ENCODE peak calls at places on chromosome 6, in five cellular contexts. P, D, H, Z and C are unnamed samples.

GRCh38 chr6:33672808-33673207 is 38.7 kb downstream of the UQCC2 start:
- DNase-seq in P (peak; percentile 22), D (peak; percentile 77), H (peak; percentile 90), Z (no peak), C (peak; percentile 88)

GRCh38 chr6:47822856-47823554 is 41.2 kb downstream of the OPN5 start:
- DNase-seq in P (no peak), D (no peak), H (no peak), Z (no peak), C (no peak)

GRCh38 chr6:46410330-46410953 is 80.8 kb downstream of the RCAN2 start:
- DNase-seq in P (peak; percentile 49), D (no peak), H (peak; percentile 30), Z (no peak), C (no peak)

GRCh38 chr6:167973092-167973880 is 24.2 kb upstream of the KIF25 start:
- DNase-seq in P (no peak), D (no peak), H (no peak), Z (no peak), C (no peak)

GRCh38 chr6:144797881-144798589 is 512.9 kb downstream of the UTRN start:
- DNase-seq in P (peak; percentile 34), D (no peak), H (no peak), Z (no peak), C (no peak)

GRCh38 chr6:85867595-85867994 is 224.9 kb upstream of the SYNCRIP start:
- DNase-seq in P (no peak), D (no peak), H (no peak), Z (no peak), C (no peak)

GRCh38 chr6:2751871-2752270 is 1.1 kb upstream of the MYLK4 start:
- DNase-seq in P (no peak), D (no peak), H (no peak), Z (no peak), C (no peak)

GRCh38 chr6:122098091-122098769 is 301.2 kb upstream of the HSF2 start:
- DNase-seq in P (no peak), D (no peak), H (no peak), Z (no peak), C (no peak)

GRCh38 chr6:136440187-136440582 is 110.0 kb downstream of the MAP7 start:
- DNase-seq in P (no peak), D (no peak), H (no peak), Z (no peak), C (no peak)

GRCh38 chr6:87174078-87174579 is 18.8 kb downstream of the ZNF292 start:
- DNase-seq in P (no peak), D (no peak), H (no peak), Z (no peak), C (no peak)

GRCh38 chr6:25229671-25230321 is 49.4 kb upstream of the CARMIL1 start:
- DNase-seq in P (no peak), D (no peak), H (no peak), Z (no peak), C (no peak)

GRCh38 chr6:167925011-167925410 is 72.5 kb upstream of the KIF25 start:
- DNase-seq in P (no peak), D (no peak), H (no peak), Z (no peak), C (no peak)

GRCh38 chr6:66735106-66735890 is 1028.3 kb upstream of the EYS start:
- DNase-seq in P (peak; percentile 62), D (no peak), H (no peak), Z (no peak), C (no peak)

GRCh38 chr6:29813809-29814208 is 13.8 kb upstream of the HLA-G start:
- DNase-seq in P (no peak), D (no peak), H (no peak), Z (no peak), C (no peak)

GRCh38 chr6:112906737-112907136 is 559.6 kb downstream of the RFPL4B start:
- DNase-seq in P (no peak), D (no peak), H (no peak), Z (no peak), C (peak; percentile 50)

GRCh38 chr6:129590408-129591022 is 119.5 kb downstream of the ARHGAP18 start:
- DNase-seq in P (no peak), D (no peak), H (no peak), Z (no peak), C (no peak)

GRCh38 chr6:73797861-73798260 is 101.9 kb downstream of the CD109 start:
- DNase-seq in P (no peak), D (no peak), H (no peak), Z (no peak), C (no peak)

GRCh38 chr6:104326173-104327001 is 533.3 kb downstream of the HACE1 start:
- DNase-seq in P (peak; percentile 65), D (no peak), H (no peak), Z (peak; percentile 69), C (no peak)

GRCh38 chr6:82196159-82196558 is 51.4 kb downstream of the IBTK start:
- DNase-seq in P (no peak), D (no peak), H (no peak), Z (no peak), C (no peak)

GRCh38 chr6:152954443-152954842 is 28.4 kb downstream of the FBXO5 start:
- DNase-seq in P (no peak), D (no peak), H (no peak), Z (no peak), C (no peak)

GRCh38 chr6:38443750-38444149 is 196.0 kb downstream of the BTBD9 start:
- DNase-seq in P (no peak), D (no peak), H (no peak), Z (no peak), C (no peak)

GRCh38 chr6:83417880-83418663 is 12.8 kb downstream of the ME1 start:
- DNase-seq in P (peak; percentile 77), D (no peak), H (no peak), Z (no peak), C (no peak)

GRCh38 chr6:110518281-110518623 is 41.8 kb upstream of the SLC22A16 start:
- DNase-seq in P (peak; percentile 48), D (no peak), H (no peak), Z (no peak), C (no peak)

GRCh38 chr6:5547571-5547970 is 286.3 kb downstream of the FARS2 start:
- DNase-seq in P (no peak), D (no peak), H (no peak), Z (no peak), C (no peak)

GRCh38 chr6:166005401-166005845 is 162.2 kb downstream of the TBXT start:
- DNase-seq in P (no peak), D (peak; percentile 83), H (peak; percentile 74), Z (no peak), C (peak; percentile 72)

GRCh38 chr6:12354499-12354898 is 64.3 kb downstream of the EDN1 start:
- DNase-seq in P (no peak), D (no peak), H (no peak), Z (no peak), C (no peak)

DNA sequence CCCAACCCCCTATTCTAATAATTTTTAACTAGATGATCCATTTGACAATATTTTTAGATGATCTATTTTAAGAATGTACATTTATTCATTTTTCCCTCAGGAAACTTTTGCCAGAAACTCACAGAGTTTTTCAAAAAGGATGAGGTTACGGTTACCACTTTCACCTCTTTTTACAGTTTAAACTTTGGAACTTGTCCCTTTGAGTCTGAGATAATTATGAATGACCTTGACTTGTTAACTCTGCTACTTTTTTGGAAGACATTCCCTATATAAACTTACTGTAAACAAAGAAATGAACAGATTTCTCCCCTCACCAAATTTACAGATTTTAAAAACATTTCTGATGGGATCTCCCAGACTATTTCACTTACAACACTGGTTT is 18.4 kb upstream of the BLOC1S5 start:
- DNase-seq in P (no peak), D (no peak), H (no peak), Z (no peak), C (no peak)
- H3K27ac ChIP-seq in P (peak overlapping the region; percentile 77), D (no peak overlapping the region), H (no peak overlapping the region), Z (no peak overlapping the region), C (no peak overlapping the region)

DNA sequence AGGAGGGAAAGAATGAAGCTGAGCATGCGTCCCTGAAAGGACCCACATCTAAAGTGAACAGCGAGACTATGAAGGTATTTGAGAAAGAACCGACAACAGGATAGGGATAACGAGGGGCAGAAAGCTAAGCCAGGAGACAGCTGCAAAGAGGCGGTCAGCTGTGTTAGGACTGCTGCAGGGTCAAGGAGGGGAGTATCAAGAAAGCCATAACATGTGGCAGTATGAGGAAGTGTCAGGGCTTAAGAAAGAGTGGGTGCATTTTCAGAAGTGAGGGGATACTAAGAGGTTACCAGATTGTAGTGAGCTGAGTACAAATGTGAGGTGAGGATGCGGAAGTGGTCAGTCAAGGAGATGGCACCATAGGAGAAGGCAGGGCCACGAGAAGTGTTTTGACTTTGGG is 21.2 kb downstream of the MYLIP start:
- DNase-seq in P (no peak), D (no peak), H (no peak), Z (no peak), C (no peak)
- H3K36me3 ChIP-seq in P (peaks cover 57% of the 10 kb centered on the region), D (no peaks in the 10 kb centered on the region), H (no peaks in the 10 kb centered on the region), Z (peaks cover 56% of the 10 kb centered on the region), C (peaks cover 21% of the 10 kb centered on the region)

GRCh38 chr6:54830216-54830615 is 16.4 kb upstream of the FAM83B start:
- DNase-seq in P (no peak), D (no peak), H (no peak), Z (no peak), C (no peak)
- TF ChIP-seq CTCF in P (no peak), D (no peak), H (no peak), Z (no peak), C (no peak)

GRCh38 chr6:118781897-118782296 is 112.1 kb upstream of the ASF1A start:
- DNase-seq in P (no peak), D (no peak), H (no peak), Z (no peak), C (no peak)
- H3K27ac ChIP-seq in P (no peak overlapping the region), D (no peak overlapping the region), H (no peak overlapping the region), Z (no peak overlapping the region), C (no peak overlapping the region)

GRCh38 chr6:106100755-106101154 is 14.6 kb downstream of the PRDM1 start:
- DNase-seq in P (no peak), D (no peak), H (no peak), Z (no peak), C (no peak)

GRCh38 chr6:106102967-106103727 is 17.0 kb downstream of the PRDM1 start:
- DNase-seq in P (no peak), D (no peak), H (no peak), Z (no peak), C (no peak)

GRCh38 chr6:106103728-106104109 is 17.6 kb downstream of the PRDM1 start:
- DNase-seq in P (no peak), D (no peak), H (no peak), Z (no peak), C (no peak)

GRCh38 chr6:106102034-106102433 is 15.9 kb downstream of the PRDM1 start:
- DNase-seq in P (no peak), D (no peak), H (no peak), Z (no peak), C (no peak)

DNA sequence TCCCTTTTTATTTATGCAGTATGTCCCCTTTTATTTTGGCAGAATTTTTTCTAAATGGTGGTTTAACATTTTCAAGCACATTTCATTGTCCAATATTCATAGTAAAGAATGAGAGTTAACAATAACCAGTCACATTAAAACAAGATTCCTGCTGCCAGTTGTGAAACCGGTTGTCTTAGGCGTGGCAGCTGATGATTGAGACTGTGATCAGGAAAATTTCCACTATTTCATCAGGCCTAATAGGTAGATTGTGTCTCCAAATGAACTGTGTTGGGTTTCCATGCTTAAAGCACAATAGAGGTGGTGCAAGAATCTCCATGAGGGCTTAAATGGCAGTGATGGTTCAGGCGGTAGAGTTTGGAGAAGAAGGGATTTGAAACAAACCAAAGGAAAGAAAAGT is 15.3 kb downstream of the PRDM1 start:
- DNase-seq in P (no peak), D (no peak), H (no peak), Z (no peak), C (no peak)
- H3K36me3 ChIP-seq in P (no peaks in the 10 kb centered on the region), D (no peaks in the 10 kb centered on the region), H (no peaks in the 10 kb centered on the region), Z (peaks cover 11% of the 10 kb centered on the region), C (peaks cover 3% of the 10 kb centered on the region)

GRCh38 chr6:150084426-150084825 is 15.5 kb upstream of the ULBP3 start:
- DNase-seq in P (no peak), D (no peak), H (no peak), Z (no peak), C (no peak)
- TF ChIP-seq CTCF in P (no peak), D (no peak), H (no peak), Z (no peak), C (no peak)